ENCODE peak calls at places on chromosome 18, in seven cellular contexts. M is pancreas, O is NCI-H1417, E is mammary epithelial cell, V is MM.1S, W is AG10803, T is hypothalamus. D is an unnamed sample.

GRCh38 chr18:3450358-3451107 is 561 bp downstream of the TGIF1 start:
- DNase-seq in M (peak), O (peak), E (no peak), V (no peak), W (peak), T (peak), D (no peak)

GRCh38 chr18:55588876-55589595 is 1.0 kb upstream of the TCF4 start:
- DNase-seq in M (no peak), O (peak), E (peak), V (no peak), W (no peak), T (no peak), D (peak)

GRCh38 chr18:48670751-48671560 is 132.1 kb downstream of the CTIF start:
- DNase-seq in M (no peak), O (no peak), E (no peak), V (no peak), W (no peak), T (no peak), D (no peak)

GRCh38 chr18:7221424-7222155 is 9.3 kb upstream of the LRRC30 start:
- DNase-seq in M (no peak), O (peak), E (peak), V (peak), W (peak), T (no peak), D (peak)

GRCh38 chr18:13395577-13395976 is 177.0 kb downstream of the LDLRAD4 start:
- DNase-seq in M (no peak), O (no peak), E (no peak), V (no peak), W (no peak), T (no peak), D (no peak)

GRCh38 chr18:9280854-9281253 is 53.7 kb upstream of the TWSG1 start:
- DNase-seq in M (no peak), O (no peak), E (no peak), V (no peak), W (no peak), T (no peak), D (no peak)

GRCh38 chr18:3675446-3675845 is 225.5 kb downstream of the TGIF1 start:
- DNase-seq in M (no peak), O (no peak), E (peak), V (no peak), W (peak), T (no peak), D (peak)

GRCh38 chr18:29840101-29840500 is 1202.4 kb downstream of the DSC3 start:
- DNase-seq in M (no peak), O (no peak), E (peak), V (no peak), W (peak), T (no peak), D (peak)

GRCh38 chr18:44552706-44553105 is 128.0 kb upstream of the SETBP1 start:
- DNase-seq in M (no peak), O (no peak), E (no peak), V (no peak), W (no peak), T (no peak), D (no peak)

GRCh38 chr18:6557052-6557451 is 142.3 kb upstream of the L3MBTL4 start:
- DNase-seq in M (no peak), O (no peak), E (no peak), V (no peak), W (no peak), T (no peak), D (no peak)

GRCh38 chr18:52341617-52342381 is 1.8 kb downstream of the DCC start:
- DNase-seq in M (no peak), O (peak), E (peak), V (no peak), W (no peak), T (no peak), D (no peak)

GRCh38 chr18:49832221-49832647 is 18.9 kb upstream of the ACAA2 start:
- DNase-seq in M (no peak), O (no peak), E (no peak), V (no peak), W (no peak), T (no peak), D (no peak)

GRCh38 chr18:80166240-80166639 is 57.2 kb downstream of the ADNP2 start:
- DNase-seq in M (no peak), O (no peak), E (no peak), V (no peak), W (no peak), T (no peak), D (no peak)

GRCh38 chr18:9743200-9744016 is 35.3 kb downstream of the RAB31 start:
- DNase-seq in M (no peak), O (no peak), E (peak), V (no peak), W (peak), T (no peak), D (peak)

GRCh38 chr18:74488864-74489263 is 7.3 kb upstream of the CNDP2 start:
- DNase-seq in M (no peak), O (no peak), E (no peak), V (no peak), W (no peak), T (no peak), D (no peak)

GRCh38 chr18:8696749-8697211 is 8.6 kb upstream of the MTCL1 start:
- DNase-seq in M (peak), O (peak), E (peak), V (peak), W (peak), T (peak), D (peak)

GRCh38 chr18:35489913-35490490 is 7.8 kb downstream of the INO80C start:
- DNase-seq in M (no peak), O (no peak), E (no peak), V (no peak), W (no peak), T (no peak), D (no peak)

GRCh38 chr18:77230645-77231044 is 19.0 kb upstream of the GALR1 start:
- DNase-seq in M (no peak), O (no peak), E (no peak), V (no peak), W (no peak), T (no peak), D (no peak)

GRCh38 chr18:31230495-31230894 is 67.8 kb upstream of the DSC1 start:
- DNase-seq in M (no peak), O (no peak), E (peak), V (no peak), W (no peak), T (no peak), D (peak)